ENCODE peak calls at places on chromosomes 6 and 20, in five cellular contexts. F is trophoblast cell, N is neuronal stem cell, V is H9, X is H1. U is an unnamed sample.

GRCh38 chr6:92810913-92811312 is 608.4 kb downstream of the EPHA7 start:
- DNase-seq in V (peak), N (peak), F (peak), X (peak), U (peak)

GRCh38 chr20:30484749-30485070 is 772.8 kb upstream of the DEFB115 start:
- DNase-seq in F (no peak), V (no peak), X (no peak), N (no peak), U (no peak)

GRCh38 chr6:74826318-74826717 is 379.5 kb downstream of the COL12A1 start:
- DNase-seq in F (no peak), X (no peak), V (no peak), N (no peak), U (no peak)

GRCh38 chr6:3743541-3743940 is 8.0 kb downstream of the PXDC1 start:
- DNase-seq in X (no peak), N (no peak), V (no peak), F (no peak), U (no peak)

GRCh38 chr20:33521461-33521860 is 31.6 kb downstream of the CBFA2T2 start:
- DNase-seq in X (no peak), V (no peak), F (no peak), N (no peak), U (no peak)

GRCh38 chr6:2376429-2377355 is 131.3 kb upstream of the GMDS start:
- DNase-seq in N (no peak), F (no peak), V (no peak), X (no peak), U (peak)

GRCh38 chr6:79713701-79714322 is 82.7 kb downstream of the SH3BGRL2 start:
- DNase-seq in F (peak), N (peak), X (no peak), V (peak), U (peak)

GRCh38 chr6:125923371-125923877 is 33.1 kb upstream of the HINT3 start:
- DNase-seq in F (no peak), N (no peak), X (no peak), V (no peak), U (peak)

GRCh38 chr20:9200196-9200595 is 131.3 kb downstream of the PLCB4 start:
- DNase-seq in N (no peak), V (no peak), X (no peak), F (no peak), U (peak)

GRCh38 chr6:36633370-36633769 is 39.2 kb downstream of the SRSF3 start:
- DNase-seq in V (no peak), F (no peak), X (no peak), N (no peak), U (no peak)

GRCh38 chr6:87473419-87473903 is 687 bp downstream of the SLC35A1 start:
- DNase-seq in F (no peak), V (no peak), N (no peak), X (no peak), U (peak)

GRCh38 chr20:63689046-63690000 is 7.1 kb upstream of the TNFRSF6B start:
- DNase-seq in V (no peak), N (no peak), X (no peak), F (no peak), U (no peak)

DNA sequence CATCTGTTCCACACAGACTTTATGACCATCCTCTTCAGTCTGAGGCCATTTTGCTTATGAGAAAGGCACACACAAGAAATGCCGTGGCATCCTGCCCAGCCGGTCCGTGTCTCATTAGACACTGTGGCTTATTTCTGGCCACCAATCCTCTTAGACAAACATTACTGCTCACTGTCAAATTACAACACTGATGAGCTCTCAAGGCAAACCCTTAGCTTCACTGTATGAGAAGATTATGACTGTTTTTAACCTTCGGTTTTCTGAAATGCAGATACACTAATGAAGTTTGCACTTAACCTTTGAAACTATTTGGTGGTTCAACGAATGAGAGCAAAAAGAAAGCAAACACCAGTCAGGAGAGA is 50.5 kb upstream of the DST start:
- DNase-seq in V (no peak), N (no peak), F (peak), X (no peak), U (peak)
- H2BK120ac ChIP-seq in V (no peak), N (no peak), F (no peak), X (no peak), U (no peak)

GRCh38 chr6:21984135-21984534 is 312.7 kb downstream of the PRL start:
- DNase-seq in N (no peak), V (no peak), F (no peak), X (no peak), U (no peak)

GRCh38 chr6:21985904-21986303 is 310.9 kb downstream of the PRL start:
- DNase-seq in X (no peak), N (no peak), V (no peak), F (no peak), U (no peak)

GRCh38 chr6:21986703-21987102 is 310.1 kb downstream of the PRL start:
- DNase-seq in X (no peak), V (no peak), F (no peak), N (no peak), U (no peak)

GRCh38 chr6:21984551-21984950 is 312.3 kb downstream of the PRL start:
- DNase-seq in F (no peak), X (no peak), N (no peak), V (no peak), U (no peak)

GRCh38 chr6:21987501-21987957 is 309.3 kb downstream of the PRL start:
- DNase-seq in N (no peak), V (no peak), F (no peak), X (no peak), U (peak)
- H2BK120ac ChIP-seq in N (no peak), V (no peak), F (no peak), X (no peak), U (no peak)

GRCh38 chr20:3803854-3804253 is 7.7 kb downstream of the CDC25B start:
- DNase-seq in N (no peak), F (no peak), V (no peak), X (no peak), U (no peak)
- H2BK120ac ChIP-seq in N (no peak), F (no peak), V (no peak), X (no peak), U (no peak)

GRCh38 chr6:156954781-156955180 is 177.6 kb downstream of the ARID1B start:
- DNase-seq in V (no peak), X (no peak), N (no peak), F (no peak), U (no peak)
- H2BK120ac ChIP-seq in V (no peak), X (no peak), N (no peak), F (no peak), U (no peak)

GRCh38 chr6:44655368-44656342 is 268.1 kb downstream of the CDC5L start:
- DNase-seq in F (peak), X (peak), V (peak), N (peak), U (peak)

GRCh38 chr6:44651604-44652003 is 264.1 kb downstream of the CDC5L start:
- DNase-seq in X (no peak), V (peak), N (no peak), F (peak), U (no peak)

GRCh38 chr6:44652551-44652950 is 265.0 kb downstream of the CDC5L start:
- DNase-seq in X (no peak), F (no peak), N (no peak), V (no peak), U (peak)

GRCh38 chr6:44653091-44653490 is 265.6 kb downstream of the CDC5L start:
- DNase-seq in V (no peak), X (no peak), F (no peak), N (no peak), U (no peak)

DNA sequence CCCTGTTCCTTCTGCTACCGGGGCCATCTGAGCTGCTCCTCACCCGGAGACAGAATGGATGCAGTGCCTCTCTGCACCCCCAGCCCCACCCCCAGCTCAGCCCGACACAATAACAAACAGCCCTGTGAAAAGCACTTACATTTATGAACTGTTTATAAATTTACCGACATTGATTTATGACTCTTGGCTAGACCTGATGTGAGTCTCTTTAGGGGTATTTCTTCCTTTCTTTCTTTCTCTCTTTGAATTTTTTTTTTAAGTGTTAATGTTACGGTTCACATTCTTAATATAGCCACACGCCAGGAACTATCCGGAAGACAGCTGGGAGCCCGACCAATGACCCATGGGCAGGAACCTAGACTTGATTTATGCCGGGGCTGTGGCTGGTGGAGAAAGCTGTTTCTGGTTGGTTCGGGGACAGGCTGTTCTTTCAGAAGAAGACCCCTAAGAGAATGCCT is 266.3 kb downstream of the CDC5L start:
- DNase-seq in F (no peak), X (no peak), N (no peak), V (no peak), U (peak)
- H2BK120ac ChIP-seq in F (no peak), X (no peak), N (no peak), V (no peak), U (no peak)